ENCODE peak calls at places on chromosomes 16 and 17, in ten cellular contexts. Q is GM06990; A is MG63; K is psoas muscle; C is small intestine; Z is endodermal cell; R is KBM-7; H is gastrocnemius medialis; N is activated CD4-positive, alpha-beta T cell treated with anti-CD3 and anti-CD28 coated beads, Interleukin-2, amount 10 ng/mL, durations not matched to agents 7 days and 5 days; D is effector CD4-positive, alpha-beta T cell. B is an unnamed sample.

GRCh38 chr17:12391468-12391867 is 274.2 kb upstream of the MYOCD start:
- DNase-seq in Q (no peak), A (no peak), K (no peak), C (no peak), Z (no peak), R (no peak), H (no peak), N (no peak), D (no peak), B (no peak)

GRCh38 chr17:83079766-83080616 is 582 bp downstream of the METRNL start:
- DNase-seq in Q (no peak), A (peak), K (no peak), C (no peak), Z (no peak), R (no peak), H (no peak), N (no peak), D (no peak), B (no peak)

GRCh38 chr17:48483471-48484131 is 47.2 kb downstream of the HOXB1 start:
- DNase-seq in Q (peak), A (peak), K (peak), C (no peak), Z (peak), R (peak), H (no peak), N (peak), D (no peak), B (no peak)

GRCh38 chr17:2853111-2853721 is 57.0 kb downstream of the RAP1GAP2 start:
- DNase-seq in Q (no peak), A (peak), K (peak), C (peak), Z (peak), R (peak), H (no peak), N (peak), D (peak), B (no peak)

GRCh38 chr17:76831316-76831715 is 36.9 kb upstream of the MGAT5B start:
- DNase-seq in Q (no peak), A (no peak), K (no peak), C (no peak), Z (no peak), R (no peak), H (no peak), N (no peak), D (no peak), B (no peak)

GRCh38 chr16:84541999-84542876 is 37.8 kb upstream of the MEAK7 start:
- DNase-seq in Q (no peak), A (no peak), K (no peak), C (no peak), Z (no peak), R (no peak), H (no peak), N (no peak), D (no peak), B (no peak)

GRCh38 chr16:75491876-75492275 is 3.4 kb downstream of the CHST6 start:
- DNase-seq in Q (no peak), A (peak), K (no peak), C (peak), Z (peak), R (no peak), H (no peak), N (no peak), D (no peak), B (no peak)

GRCh38 chr16:381788-382717 is at the start of gene PGAP6:
- DNase-seq in Q (peak), A (peak), K (peak), C (peak), Z (peak), R (no peak), H (peak), N (peak), D (peak), B (peak)

GRCh38 chr16:79542196-79542859 is 58.2 kb downstream of the MAF start:
- DNase-seq in Q (no peak), A (no peak), K (peak), C (no peak), Z (no peak), R (no peak), H (peak), N (no peak), D (no peak), B (no peak)

GRCh38 chr16:11038777-11039176 is 94.4 kb downstream of the CLEC16A start:
- DNase-seq in Q (no peak), A (no peak), K (no peak), C (no peak), Z (no peak), R (no peak), H (no peak), N (no peak), D (no peak), B (no peak)

GRCh38 chr16:23141033-23141432 is 8.2 kb downstream of the USP31 start:
- DNase-seq in Q (no peak), A (no peak), K (no peak), C (no peak), Z (no peak), R (no peak), H (no peak), N (no peak), D (no peak), B (no peak)

GRCh38 chr16:4803479-4804243 is 1.2 kb upstream of the ROGDI start:
- DNase-seq in Q (no peak), A (no peak), K (no peak), C (no peak), Z (no peak), R (no peak), H (no peak), N (no peak), D (no peak), B (no peak)

GRCh38 chr16:79388396-79388795 is 212.1 kb downstream of the MAF start:
- DNase-seq in Q (no peak), A (no peak), K (no peak), C (no peak), Z (no peak), R (no peak), H (no peak), N (no peak), D (no peak), B (no peak)

GRCh38 chr17:57420674-57421392 is 164.5 kb downstream of the MSI2 start:
- DNase-seq in Q (no peak), A (no peak), K (no peak), C (peak), Z (no peak), R (no peak), H (no peak), N (no peak), D (no peak), B (no peak)

GRCh38 chr16:47561286-47561685 is 100.2 kb downstream of the PHKB start:
- DNase-seq in Q (no peak), A (no peak), K (no peak), C (no peak), Z (no peak), R (no peak), H (no peak), N (no peak), D (no peak), B (no peak)

GRCh38 chr16:13471036-13471435 is 448.9 kb upstream of the ERCC4 start:
- DNase-seq in Q (no peak), A (no peak), K (no peak), C (no peak), Z (peak), R (no peak), H (no peak), N (no peak), D (no peak), B (no peak)

GRCh38 chr16:2148714-2149629 is 547 bp downstream of the RAB26 start:
- DNase-seq in Q (peak), A (peak), K (no peak), C (peak), Z (peak), R (peak), H (no peak), N (peak), D (no peak), B (peak)

GRCh38 chr16:65463652-65464260 is 341.9 kb upstream of the CDH11 start:
- DNase-seq in Q (no peak), A (no peak), K (no peak), C (no peak), Z (no peak), R (no peak), H (no peak), N (no peak), D (no peak), B (no peak)

GRCh38 chr17:40303009-40303657 is 5.8 kb upstream of the RARA start:
- DNase-seq in Q (no peak), A (no peak), K (no peak), C (peak), Z (peak), R (peak), H (no peak), N (peak), D (peak), B (peak)

GRCh38 chr17:18916816-18917496 is 35.0 kb upstream of the SLC5A10 start:
- DNase-seq in Q (no peak), A (no peak), K (no peak), C (no peak), Z (no peak), R (peak), H (no peak), N (no peak), D (no peak), B (no peak)

GRCh38 chr17:39404542-39405378 is 3.3 kb upstream of the FBXL20 start:
- DNase-seq in Q (no peak), A (peak), K (no peak), C (no peak), Z (no peak), R (no peak), H (no peak), N (peak), D (no peak), B (peak)

GRCh38 chr16:67547423-67548264 is 14.7 kb upstream of the CTCF start:
- DNase-seq in Q (peak), A (no peak), K (no peak), C (no peak), Z (no peak), R (peak), H (no peak), N (peak), D (peak), B (no peak)

GRCh38 chr16:88988980-88989791 is 12.2 kb upstream of the CBFA2T3 start:
- DNase-seq in Q (no peak), A (no peak), K (no peak), C (no peak), Z (no peak), R (no peak), H (no peak), N (no peak), D (no peak), B (no peak)

GRCh38 chr16:3058173-3059030 is 7.0 kb upstream of the IL32 start:
- DNase-seq in Q (peak), A (no peak), K (peak), C (peak), Z (peak), R (no peak), H (no peak), N (peak), D (peak), B (no peak)

GRCh38 chr16:65855171-65856145 is 511.0 kb upstream of the CDH5 start:
- DNase-seq in Q (no peak), A (no peak), K (no peak), C (no peak), Z (no peak), R (no peak), H (no peak), N (no peak), D (no peak), B (no peak)